ENCODE peak calls at places on chromosomes 16 and 17, in seven cellular contexts. G is stomach, R is spleen, H is Peyer's patch, T is ovary, W is transverse colon, N is uterus. Q is an unnamed sample.

GRCh38 chr16:15613676-15614075 is 29.3 kb downstream of the MARF1 start:
- DNase-seq in H (no peak), G (no peak), W (no peak), N (no peak), T (no peak), R (no peak), Q (no peak)

GRCh38 chr17:17508641-17509591 is 12.7 kb upstream of the RASD1 start:
- DNase-seq in N (no peak), W (no peak), G (no peak), H (no peak), T (no peak), R (peak), Q (no peak)

GRCh38 chr16:46916980-46917379 is 32.8 kb downstream of the GPT2 start:
- DNase-seq in W (no peak), G (no peak), H (no peak), T (no peak), R (no peak), N (no peak), Q (no peak)

GRCh38 chr16:30740364-30741251 is 7.6 kb upstream of the PHKG2 start:
- DNase-seq in R (no peak), G (peak), H (peak), N (peak), T (peak), W (peak), Q (peak)

GRCh38 chr16:50859628-50860360 is 117.9 kb downstream of the CYLD start:
- DNase-seq in N (no peak), W (peak), H (peak), T (no peak), R (no peak), G (no peak), Q (peak)

GRCh38 chr16:80344570-80344969 is 196.2 kb upstream of the DYNLRB2 start:
- DNase-seq in H (no peak), N (no peak), T (no peak), G (no peak), R (no peak), W (no peak), Q (no peak)

GRCh38 chr17:38868095-38868967 is 1.5 kb upstream of the LASP1 start:
- DNase-seq in G (peak), R (no peak), W (peak), H (peak), T (peak), N (peak), Q (peak)

GRCh38 chr17:8366231-8366630 is 10.3 kb downstream of the KRABD2 start:
- DNase-seq in R (no peak), H (no peak), W (no peak), T (no peak), G (no peak), N (no peak), Q (no peak)

GRCh38 chr16:9437115-9437514 is 345.7 kb downstream of the HAPSTR1 start:
- DNase-seq in R (no peak), H (no peak), T (no peak), N (no peak), G (no peak), W (no peak), Q (peak)

GRCh38 chr17:75239214-75239613 is 22.2 kb downstream of the GGA3 start:
- DNase-seq in G (no peak), T (no peak), H (no peak), W (no peak), N (no peak), R (no peak), Q (no peak)

GRCh38 chr16:29007865-29008593 is 23.2 kb downstream of the LAT start:
- DNase-seq in N (no peak), T (no peak), H (peak), G (no peak), W (no peak), R (no peak), Q (peak)

GRCh38 chr16:72927199-72928088 is 120.5 kb downstream of the ZFHX3 start:
- DNase-seq in W (peak), R (peak), G (no peak), N (no peak), T (no peak), H (no peak), Q (no peak)

GRCh38 chr16:10093564-10093963 is 88.7 kb downstream of the GRIN2A start:
- DNase-seq in W (no peak), R (no peak), H (no peak), T (no peak), G (no peak), N (no peak), Q (no peak)

GRCh38 chr16:1770328-1771071 is 843 bp downstream of the NME3 start:
- DNase-seq in H (peak), G (peak), N (peak), R (peak), W (peak), T (peak), Q (peak)

GRCh38 chr16:1772362-1772907 is at the start of gene EME2:
- DNase-seq in N (no peak), T (no peak), H (peak), G (no peak), W (peak), R (no peak), Q (no peak)

GRCh38 chr16:1769402-1770300 is 1.7 kb downstream of the NME3 start:
- DNase-seq in R (peak), T (no peak), N (no peak), G (no peak), W (no peak), H (no peak), Q (no peak)

GRCh38 chr16:1771864-1772361 is 570 bp upstream of the NME3 start:
- DNase-seq in H (no peak), N (no peak), W (peak), T (no peak), R (no peak), G (no peak), Q (no peak)

DNA sequence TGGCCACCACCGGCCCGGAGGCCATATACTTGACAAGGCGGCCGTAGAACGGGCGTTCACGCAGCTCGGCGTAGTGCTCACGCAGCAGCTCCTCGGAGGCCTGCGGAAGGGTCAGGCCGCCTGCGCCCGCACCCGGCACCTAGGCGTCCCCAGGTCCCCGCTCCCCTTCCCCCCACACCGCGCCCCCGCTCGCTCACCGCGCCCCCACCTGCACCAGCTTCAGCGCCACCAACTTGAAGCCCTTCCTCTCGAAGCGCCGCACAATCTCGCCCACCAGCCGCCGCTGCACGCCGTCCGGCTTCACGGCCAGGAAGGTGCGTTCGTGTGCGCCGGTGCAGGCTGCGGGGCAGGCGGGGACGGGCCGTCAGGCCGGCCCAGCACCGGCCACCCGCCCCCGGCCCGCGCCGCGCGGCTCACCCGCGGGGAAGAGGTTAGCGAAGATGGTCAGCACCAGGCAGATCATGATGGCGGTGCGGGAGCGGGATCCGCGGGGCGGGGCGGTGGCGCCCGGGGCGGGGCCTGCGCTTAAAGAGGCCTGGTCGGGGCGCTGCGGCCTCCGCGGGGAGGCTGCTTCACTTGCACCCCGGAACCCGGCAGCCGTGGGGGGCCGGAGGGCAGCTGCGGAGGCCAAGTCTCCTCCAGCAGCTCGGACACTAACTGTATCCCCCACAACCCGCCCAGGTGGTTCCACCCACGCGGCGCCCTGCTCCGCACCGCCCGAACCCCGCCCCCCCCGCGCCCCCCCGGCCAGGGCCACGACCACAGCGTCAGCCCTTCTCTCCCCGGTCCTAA is at the start of gene NME3:
- DNase-seq in G (peak), H (peak), W (peak), T (peak), N (peak), R (peak), Q (peak)
- TF ChIP-seq POLR2A in G (no peak), H (no peak), W (no peak), T (no peak), N (no peak), R (no peak), Q (no peak)

DNA sequence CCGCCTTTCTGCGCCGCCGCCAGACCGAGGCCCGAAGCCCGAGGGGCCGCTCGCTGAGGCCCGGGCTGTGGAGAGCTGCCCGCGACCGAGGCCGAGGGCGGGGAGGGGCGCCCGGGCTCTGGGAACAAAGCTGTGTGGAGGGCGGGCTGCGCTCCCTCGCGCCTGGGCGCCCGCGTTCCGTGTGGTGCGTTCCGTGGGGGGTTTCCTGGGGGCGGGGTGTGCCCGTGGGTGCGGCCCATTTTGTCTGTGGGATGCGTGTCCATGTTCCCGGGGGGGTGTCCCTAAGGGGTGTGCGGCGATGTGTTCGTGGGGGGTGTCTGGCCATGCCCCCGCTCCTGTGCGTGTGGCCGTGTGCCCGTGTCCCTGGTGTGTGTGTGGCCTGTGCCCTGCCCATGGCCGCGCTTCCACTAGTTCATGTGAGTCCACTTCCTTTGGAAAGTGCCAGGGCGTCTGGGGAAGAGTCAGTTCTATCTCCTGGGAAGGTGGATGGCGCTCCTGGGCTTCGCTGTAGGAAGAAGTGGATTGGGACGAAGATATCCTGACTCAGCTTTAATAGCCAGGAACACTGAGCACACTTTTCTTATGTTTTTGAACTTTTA is 520 bp downstream of the JPT2 start:
- DNase-seq in W (peak), N (peak), H (peak), R (no peak), G (peak), T (peak), Q (peak)
- TF ChIP-seq POLR2A in W (peak), N (no peak), H (no peak), R (no peak), G (no peak), T (no peak), Q (no peak)

GRCh38 chr16:89723279-89724250 is 2.2 kb downstream of the ZNF276 start:
- DNase-seq in N (no peak), H (peak), T (peak), G (peak), W (peak), R (peak), Q (peak)

GRCh38 chr16:89720520-89720858 is 209 bp downstream of the VPS9D1 start:
- DNase-seq in H (peak), R (peak), G (peak), W (peak), N (no peak), T (peak), Q (peak)

GRCh38 chr16:89722392-89723278 is 1.3 kb downstream of the ZNF276 start:
- DNase-seq in R (peak), W (peak), N (peak), T (peak), H (peak), G (peak), Q (peak)

GRCh38 chr16:89721644-89722391 is 481 bp downstream of the ZNF276 start:
- DNase-seq in T (no peak), N (peak), W (peak), G (peak), H (peak), R (peak), Q (peak)

DNA sequence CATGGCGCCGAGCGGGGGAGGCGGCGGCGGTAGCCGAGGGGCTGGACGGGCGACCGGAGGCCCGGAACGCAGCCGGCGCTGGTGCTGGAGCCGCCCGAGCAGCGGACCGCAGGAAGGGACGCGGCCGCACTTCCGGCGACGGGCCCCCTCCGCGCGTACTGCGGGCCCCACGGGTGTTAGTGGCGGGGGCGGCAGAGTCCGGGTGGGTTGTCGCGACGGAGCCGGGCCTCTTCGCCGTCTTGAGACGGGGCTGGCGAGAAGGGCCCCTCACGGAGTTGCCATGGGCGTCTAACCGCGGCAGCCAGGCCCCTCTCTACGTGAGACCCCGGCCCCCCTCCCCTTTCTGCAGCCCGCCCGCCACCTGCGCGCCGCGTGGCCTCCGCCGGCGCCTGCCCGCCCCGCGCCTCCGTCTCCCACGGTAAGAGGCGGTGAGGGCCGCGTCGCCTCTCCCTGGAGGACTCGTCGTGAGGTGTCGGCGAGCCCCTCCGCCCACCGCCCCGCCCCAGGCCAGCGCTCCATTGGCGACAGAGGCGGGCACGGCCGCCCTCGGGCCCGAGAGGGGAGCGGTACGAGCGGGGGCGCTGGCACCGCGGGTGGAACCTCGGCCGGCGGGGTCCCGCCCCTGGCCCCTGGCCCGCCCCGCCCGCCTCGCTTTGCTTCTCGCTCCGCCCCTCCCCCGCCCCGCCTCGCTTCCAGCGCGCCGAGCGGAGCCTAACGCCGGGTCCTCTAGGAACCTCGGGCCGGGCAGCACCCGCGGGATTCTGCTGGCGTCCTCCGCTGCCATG is at the start of the genes VPS9D1 and ZNF276:
- DNase-seq in T (peak), G (peak), H (peak), R (peak), W (peak), N (peak), Q (peak)
- TF ChIP-seq POLR2A in T (no peak), G (no peak), H (peak), R (no peak), W (peak), N (peak), Q (no peak)

GRCh38 chr17:4584125-4584834 is at the start of gene SMTNL2:
- DNase-seq in N (peak), R (peak), H (no peak), T (peak), W (no peak), G (no peak), Q (peak)
- TF ChIP-seq POLR2A in N (peak), R (no peak), H (no peak), T (no peak), W (no peak), G (no peak), Q (no peak)

GRCh38 chr16:86087561-86088230 is 188.7 kb downstream of the IRF8 start:
- DNase-seq in T (no peak), G (no peak), R (peak), H (peak), W (no peak), N (no peak), Q (no peak)
- TF ChIP-seq POLR2A in T (no peak), G (no peak), R (no peak), H (no peak), W (no peak), N (no peak), Q (no peak)

GRCh38 chr17:10036511-10037061 is 131.5 kb upstream of the RCVRN start:
- DNase-seq in T (no peak), W (no peak), N (peak), G (no peak), H (no peak), R (peak), Q (peak)
- TF ChIP-seq POLR2A in T (no peak), W (peak), N (no peak), G (no peak), H (no peak), R (no peak), Q (no peak)

DNA sequence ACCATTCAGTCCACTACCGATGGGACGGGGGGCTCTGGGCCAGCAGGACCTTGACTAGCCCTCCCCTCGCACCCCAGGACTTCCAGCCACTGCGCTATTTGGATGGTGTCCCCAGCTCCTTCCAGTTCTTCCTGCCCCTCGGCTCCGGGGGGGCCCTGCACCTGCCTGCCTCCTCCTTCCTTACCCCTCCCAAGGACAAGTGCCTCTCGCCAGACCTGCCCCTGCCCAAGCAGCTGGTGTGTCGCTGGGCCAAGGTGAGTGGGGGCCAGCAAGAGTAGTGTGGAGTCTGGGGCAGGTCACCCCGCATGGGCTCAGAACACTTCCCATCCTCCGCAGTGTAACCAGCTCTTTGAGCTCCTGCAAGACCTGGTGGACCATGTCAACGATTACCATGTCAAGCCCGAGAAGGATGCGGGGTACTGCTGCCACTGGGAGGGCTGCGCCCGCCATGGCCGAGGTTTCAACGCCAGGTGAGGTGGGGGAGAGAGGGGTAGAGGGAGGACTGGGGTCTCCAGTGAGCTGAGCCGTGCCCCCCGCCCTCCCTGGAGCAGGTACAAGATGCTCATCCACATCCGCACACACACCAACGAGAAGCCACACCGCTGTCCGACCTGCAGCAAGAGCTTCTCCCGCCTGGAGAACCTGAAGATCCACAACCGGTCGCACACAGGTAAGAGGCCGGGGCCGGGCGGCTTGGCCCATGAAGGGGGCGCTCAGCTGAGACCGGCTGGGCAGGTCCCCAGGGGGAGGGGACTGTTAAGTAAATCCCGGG is 16.2 kb downstream of the PAM16 start:
- DNase-seq in H (no peak), R (no peak), T (peak), N (no peak), W (no peak), G (no peak), Q (no peak)
- TF ChIP-seq POLR2A in H (no peak), R (no peak), T (no peak), N (no peak), W (no peak), G (no peak), Q (no peak)

Q was measured in testis.